ENCODE peak calls at places on chromosomes 11 and 22, in eight cellular contexts. T is CD4-positive, alpha-beta T cell; O is dorsolateral prefrontal cortex; I is DMS153; L is endothelial cell; K is fibroblast of lung; R is breast epithelium; V is CD8-positive, alpha-beta memory T cell. J is an unnamed sample.

GRCh38 chr11:111793863-111794262 is 27.7 kb upstream of the PPP2R1B start:
- DNase-seq in I (no peak), K (peak; percentile 78), V (no peak), O (no peak), L (no peak), R (no peak), T (no peak), J (peak; percentile 78)

GRCh38 chr11:72451836-72452376 is 17.6 kb upstream of the CLPB start:
- DNase-seq in O (no peak), R (no peak), L (no peak), T (no peak), I (no peak), K (no peak), V (no peak), J (no peak)

GRCh38 chr22:26502688-26503561 is 9.3 kb downstream of the TFIP11 start:
- DNase-seq in K (peak; percentile 53), V (peak; percentile 76), O (peak; percentile 50), T (peak; percentile 42), R (no peak), I (peak; percentile 11), L (peak; percentile 64), J (peak; percentile 37)

GRCh38 chr22:29744902-29745301 is 21.9 kb downstream of the ZMAT5 start:
- DNase-seq in V (no peak), K (peak; percentile 27), L (no peak), R (no peak), T (no peak), I (peak; percentile 8), O (no peak), J (no peak)

GRCh38 chr22:31126869-31127175 is 4.1 kb downstream of the INPP5J start:
- DNase-seq in K (no peak), R (no peak), I (no peak), T (no peak), V (no peak), O (no peak), L (no peak), J (no peak)

GRCh38 chr11:1351278-1351937 is 38.3 kb upstream of the BRSK2 start:
- DNase-seq in V (no peak), L (no peak), R (no peak), T (no peak), K (no peak), I (no peak), O (no peak), J (no peak)

GRCh38 chr11:121367434-121367833 is 74.9 kb downstream of the SC5D start:
- DNase-seq in L (no peak), R (no peak), V (peak; percentile 36), O (no peak), K (no peak), T (no peak), I (no peak), J (no peak)

GRCh38 chr22:32627091-32627490 is 152.5 kb downstream of the FBXO7 start:
- DNase-seq in R (no peak), T (no peak), V (no peak), L (no peak), K (no peak), I (no peak), O (no peak), J (no peak)

J was measured in astrocyte.